ENCODE peak calls at places on chromosomes 6 and 20, in five cellular contexts. K, W, O, D and Z are unnamed samples.

GRCh38 chr6:32046450-32047083 is 8.4 kb downstream of the CYP21A2 start:
- DNase-seq in K (no peak), W (peak), O (peak), D (no peak), Z (no peak)

GRCh38 chr6:127952831-127953230 is 52.0 kb upstream of the THEMIS start:
- DNase-seq in K (no peak), W (no peak), O (no peak), D (no peak), Z (no peak)

GRCh38 chr20:2797136-2797983 is 3.1 kb downstream of the CPXM1 start:
- DNase-seq in K (no peak), W (no peak), O (no peak), D (no peak), Z (no peak)

GRCh38 chr6:43982084-43982625 is 145.1 kb downstream of the MRPL14 start:
- DNase-seq in K (no peak), W (peak), O (no peak), D (no peak), Z (no peak)

GRCh38 chr6:117548797-117549301 is 53.5 kb downstream of the GOPC start:
- DNase-seq in K (no peak), W (no peak), O (peak), D (no peak), Z (no peak)

GRCh38 chr6:91523511-91523910 is 936.6 kb upstream of the MAP3K7 start:
- DNase-seq in K (no peak), W (no peak), O (no peak), D (no peak), Z (no peak)

GRCh38 chr6:42929088-42929927 is at the start of gene CNPY3:
- DNase-seq in K (peak), W (peak), O (peak), D (peak), Z (peak)

GRCh38 chr6:143251288-143251687 is 190.6 kb downstream of the AIG1 start:
- DNase-seq in K (no peak), W (no peak), O (no peak), D (no peak), Z (no peak)

GRCh38 chr6:33633462-33634158 is 12.5 kb downstream of the ITPR3 start:
- DNase-seq in K (no peak), W (peak), O (no peak), D (no peak), Z (peak)

GRCh38 chr6:53440331-53440730 is 91.6 kb upstream of the ELOVL5 start:
- DNase-seq in K (no peak), W (no peak), O (no peak), D (no peak), Z (no peak)

GRCh38 chr6:44253307-44254101 is 3.8 kb downstream of the SLC35B2 start:
- DNase-seq in K (no peak), W (no peak), O (peak), D (no peak), Z (no peak)

GRCh38 chr6:56292505-56293181 is 45.3 kb upstream of the COL21A1 start:
- DNase-seq in K (no peak), W (peak), O (peak), D (no peak), Z (no peak)

GRCh38 chr6:138957903-138958302 is 30.1 kb downstream of the REPS1 start:
- DNase-seq in K (no peak), W (no peak), O (no peak), D (no peak), Z (no peak)

GRCh38 chr20:5621305-5621704 is 128.9 kb upstream of the SHLD1 start:
- DNase-seq in K (no peak), W (peak), O (no peak), D (no peak), Z (no peak)

GRCh38 chr20:25221592-25222460 is 26.1 kb upstream of the PYGB start:
- DNase-seq in K (no peak), W (no peak), O (no peak), D (no peak), Z (no peak)

GRCh38 chr6:130293800-130294199 is 71.0 kb upstream of the SAMD3 start:
- DNase-seq in K (peak), W (peak), O (peak), D (peak), Z (peak)

GRCh38 chr20:17648306-17648646 is 33.8 kb downstream of the RRBP1 start:
- DNase-seq in K (no peak), W (no peak), O (no peak), D (no peak), Z (no peak)

GRCh38 chr20:42378826-42379225 is 760.6 kb upstream of the CHD6 start:
- DNase-seq in K (no peak), W (no peak), O (no peak), D (no peak), Z (no peak)

GRCh38 chr20:58652606-58653303 is 1.7 kb downstream of the STX16 start:
- DNase-seq in K (no peak), W (no peak), O (no peak), D (no peak), Z (no peak)

GRCh38 chr20:47610247-47610944 is 108.7 kb downstream of the NCOA3 start:
- DNase-seq in K (peak), W (no peak), O (no peak), D (no peak), Z (no peak)

GRCh38 chr6:107361568-107362270 is 97.6 kb downstream of the PDSS2 start:
- DNase-seq in K (no peak), W (no peak), O (peak), D (peak), Z (no peak)

GRCh38 chr20:48192109-48192508 is 406.8 kb upstream of the SULF2 start:
- DNase-seq in K (no peak), W (no peak), O (no peak), D (no peak), Z (no peak)

GRCh38 chr6:39758905-39759605 is 33.1 kb upstream of the DAAM2 start:
- DNase-seq in K (no peak), W (no peak), O (peak), D (no peak), Z (no peak)

GRCh38 chr6:27795697-27796494 is 116.3 kb downstream of the OR2B2 start:
- DNase-seq in K (peak), W (peak), O (peak), D (no peak), Z (no peak)

GRCh38 chr6:41201784-41202181 is 834 bp upstream of the TREML2 start:
- DNase-seq in K (no peak), W (no peak), O (no peak), D (no peak), Z (no peak)

GRCh38 chr6:150567823-150568383 is 31.8 kb upstream of the PLEKHG1 start:
- DNase-seq in K (no peak), W (no peak), O (no peak), D (no peak), Z (no peak)

DNA sequence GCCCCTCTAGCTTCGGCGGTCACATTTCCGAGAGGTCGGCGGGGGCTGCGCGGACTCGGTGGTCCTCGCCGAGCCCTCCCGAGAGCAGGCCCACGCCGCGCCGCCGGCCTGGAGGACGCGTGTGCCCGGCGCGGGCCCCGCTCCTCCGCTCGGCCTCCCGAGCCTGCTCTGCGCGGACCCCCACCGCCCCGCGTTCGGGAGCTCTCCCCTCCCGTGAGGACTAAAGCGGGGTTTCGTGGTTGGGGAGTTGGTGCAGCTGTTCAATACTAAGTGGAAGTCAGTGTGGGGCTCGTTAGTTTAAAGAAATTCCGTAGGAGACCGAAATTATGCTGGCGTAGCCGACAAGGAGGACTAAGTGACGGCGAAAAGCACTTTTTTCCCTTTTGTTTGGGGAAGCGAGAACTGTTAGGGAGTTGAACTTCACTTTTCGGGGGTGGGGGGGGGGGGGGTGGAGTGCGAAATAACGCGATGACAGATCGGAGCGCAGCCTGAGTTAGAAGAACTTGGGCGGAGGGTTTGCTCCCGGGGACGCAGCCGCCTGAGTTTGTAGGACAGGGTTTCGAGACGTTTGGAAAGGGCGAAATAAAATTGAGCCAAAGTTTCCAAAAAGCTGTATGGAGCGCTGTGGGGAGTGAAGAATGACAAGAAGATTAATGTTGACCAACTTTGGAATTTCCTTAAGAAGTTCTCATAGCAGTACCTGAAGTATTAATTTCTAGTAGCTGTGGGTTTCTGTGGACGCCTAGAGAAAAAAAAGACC is 1.3 kb downstream of the QKI start:
- DNase-seq in K (peak), W (peak), O (peak), D (no peak), Z (peak)
- TF ChIP-seq POLR2AphosphoS5 in K (peak), W (no peak), O (peak), D (no peak), Z (no peak)

DNA sequence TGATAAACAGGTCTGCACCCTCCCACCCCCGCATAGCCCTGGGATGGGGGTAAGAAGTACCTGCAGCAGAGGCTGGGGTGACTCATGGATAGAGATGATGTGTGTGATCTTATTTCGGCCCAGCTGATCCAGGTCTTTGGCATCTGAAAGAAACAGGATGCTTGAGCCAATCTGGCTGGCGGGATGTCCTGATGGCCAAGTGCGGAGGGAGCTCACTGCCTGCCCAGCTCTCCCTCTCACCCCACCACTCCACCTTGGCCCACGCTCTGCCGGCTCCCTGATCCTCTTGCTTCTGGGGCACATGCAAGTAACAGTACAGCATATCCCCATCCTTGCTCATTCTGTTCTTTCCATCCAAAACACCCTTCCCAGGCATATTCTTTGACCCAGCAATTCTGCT is 3.3 kb downstream of the DUSP15 start:
- DNase-seq in K (no peak), W (no peak), O (no peak), D (no peak), Z (no peak)
- TF ChIP-seq TAF1 in K (no peak), W (no peak), O (no peak), D (no peak), Z (no peak)

DNA sequence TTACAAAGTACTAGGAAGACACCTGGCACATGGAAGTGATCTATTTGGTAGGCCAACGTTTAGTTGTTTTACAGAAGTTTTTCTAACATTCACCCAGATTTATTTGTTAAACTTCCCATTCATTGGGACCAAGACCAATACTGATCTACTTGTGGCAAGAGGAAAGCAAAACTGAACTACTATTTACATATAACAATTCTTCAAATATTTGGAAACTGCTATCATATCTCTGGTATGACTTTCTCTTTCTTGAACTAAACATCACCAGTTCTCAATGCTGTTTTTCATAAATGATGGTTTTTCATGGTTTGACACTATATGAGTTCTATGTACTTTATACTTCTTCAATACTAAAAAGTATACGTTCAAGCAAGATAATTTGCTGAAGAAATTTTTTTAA is 189.2 kb downstream of the ASCC3 start:
- DNase-seq in K (no peak), W (no peak), O (no peak), D (no peak), Z (no peak)
- TF ChIP-seq POLR2AphosphoS5 in K (no peak), W (no peak), O (no peak), D (no peak), Z (no peak)

GRCh38 chr20:38726849-38727601 is 2.7 kb downstream of the SLC32A1 start:
- DNase-seq in K (no peak), W (peak), O (peak), D (no peak), Z (peak)
- TF ChIP-seq TAF1 in K (no peak), W (no peak), O (no peak), D (no peak), Z (no peak)

GRCh38 chr6:167654389-167654788 is 172.3 kb upstream of the AFDN start:
- DNase-seq in K (no peak), W (no peak), O (no peak), D (no peak), Z (no peak)
- TF ChIP-seq POLR2AphosphoS5 in K (no peak), W (no peak), O (no peak), D (no peak), Z (no peak)

GRCh38 chr20:8454137-8454712 is 322.2 kb downstream of the PLCB1 start:
- DNase-seq in K (peak), W (peak), O (peak), D (no peak), Z (no peak)

GRCh38 chr20:8461186-8461585 is 329.1 kb downstream of the PLCB1 start:
- DNase-seq in K (no peak), W (no peak), O (no peak), D (no peak), Z (no peak)

GRCh38 chr20:8457978-8458377 is 325.9 kb downstream of the PLCB1 start:
- DNase-seq in K (no peak), W (no peak), O (no peak), D (no peak), Z (no peak)
- TF ChIP-seq TAF1 in K (no peak), W (no peak), O (no peak), D (no peak), Z (no peak)

GRCh38 chr6:35664945-35665344 is 23.8 kb downstream of the FKBP5 start:
- DNase-seq in K (no peak), W (no peak), O (no peak), D (no peak), Z (no peak)

GRCh38 chr6:35668096-35668495 is 20.6 kb downstream of the FKBP5 start:
- DNase-seq in K (no peak), W (no peak), O (no peak), D (no peak), Z (no peak)

GRCh38 chr6:35665573-35665972 is 23.1 kb downstream of the FKBP5 start:
- DNase-seq in K (no peak), W (no peak), O (no peak), D (no peak), Z (no peak)

GRCh38 chr6:35663447-35664235 is 25.1 kb downstream of the FKBP5 start:
- DNase-seq in K (no peak), W (no peak), O (no peak), D (no peak), Z (no peak)

DNA sequence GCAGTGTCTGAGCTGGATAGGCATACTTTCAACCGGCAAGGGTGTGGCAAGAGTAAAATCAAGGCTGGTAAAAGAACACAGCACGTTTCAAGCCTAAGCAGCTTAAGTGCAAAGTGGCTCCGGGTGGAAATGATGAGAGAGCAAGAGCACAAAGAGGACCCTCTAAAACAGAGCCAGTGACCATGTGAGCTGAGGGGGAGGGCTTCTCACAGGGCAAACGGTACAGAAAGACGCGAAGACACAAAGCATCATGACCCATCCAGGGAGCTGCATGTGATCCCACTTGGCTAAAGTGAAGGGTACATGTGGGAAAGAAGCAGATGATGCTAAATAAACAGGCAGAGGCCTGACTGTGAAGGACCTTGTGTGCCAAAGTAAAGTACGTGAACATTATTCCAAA is 25.7 kb downstream of the FKBP5 start:
- DNase-seq in K (no peak), W (no peak), O (no peak), D (no peak), Z (no peak)
- TF ChIP-seq POLR2AphosphoS5 in K (no peak), W (no peak), O (no peak), D (no peak), Z (no peak)

GRCh38 chr6:22149501-22150490 is 147.0 kb downstream of the PRL start:
- DNase-seq in K (no peak), W (peak), O (no peak), D (no peak), Z (no peak)
- TF ChIP-seq TAF1 in K (no peak), W (no peak), O (no peak), D (no peak), Z (no peak)